ENCODE peak calls at places on chromosomes 2 and 18, in six cellular contexts. P is K562, T is GM12878, R is H1, H is HepG2, Y is GM12892. M is an unnamed sample.

GRCh38 chr2:31785876-31786275 is 205.1 kb upstream of the SRD5A2 start:
- DNase-seq in H (no peak), Y (no peak), T (peak), R (no peak), P (no peak), M (no peak)

GRCh38 chr18:34695300-34695699 is 14.8 kb upstream of the DTNA start:
- DNase-seq in T (no peak), R (no peak), H (no peak), P (no peak), Y (no peak), M (no peak)

GRCh38 chr2:16249269-16250055 is 309.1 kb downstream of the MYCN start:
- DNase-seq in Y (no peak), H (no peak), R (no peak), T (no peak), P (no peak), M (no peak)

GRCh38 chr2:187567126-187567525 is 12.9 kb upstream of the TFPI start:
- DNase-seq in R (no peak), P (no peak), H (peak), Y (no peak), T (no peak), M (no peak)

GRCh38 chr2:43478423-43479086 is 117.3 kb downstream of the THADA start:
- DNase-seq in P (no peak), Y (no peak), T (no peak), R (no peak), H (no peak), M (no peak)

GRCh38 chr2:143451622-143452021 is 322.4 kb downstream of the ARHGAP15 start:
- DNase-seq in P (peak), T (no peak), R (no peak), Y (no peak), H (no peak), M (no peak)

GRCh38 chr2:118576109-118576855 is 271.2 kb downstream of the EN1 start:
- DNase-seq in Y (no peak), T (no peak), R (no peak), H (no peak), P (no peak), M (no peak)

GRCh38 chr18:48928787-48929186 is 22.0 kb downstream of the SMAD7 start:
- DNase-seq in H (peak), Y (peak), P (no peak), R (no peak), T (peak), M (no peak)

GRCh38 chr2:121095257-121096080 is 189.5 kb downstream of the TFCP2L1 start:
- DNase-seq in H (peak), Y (no peak), P (peak), R (no peak), T (no peak), M (no peak)

GRCh38 chr2:26465981-26466471 is 11.9 kb downstream of the OTOF start:
- DNase-seq in Y (no peak), R (no peak), T (no peak), H (no peak), P (no peak), M (no peak)

DNA sequence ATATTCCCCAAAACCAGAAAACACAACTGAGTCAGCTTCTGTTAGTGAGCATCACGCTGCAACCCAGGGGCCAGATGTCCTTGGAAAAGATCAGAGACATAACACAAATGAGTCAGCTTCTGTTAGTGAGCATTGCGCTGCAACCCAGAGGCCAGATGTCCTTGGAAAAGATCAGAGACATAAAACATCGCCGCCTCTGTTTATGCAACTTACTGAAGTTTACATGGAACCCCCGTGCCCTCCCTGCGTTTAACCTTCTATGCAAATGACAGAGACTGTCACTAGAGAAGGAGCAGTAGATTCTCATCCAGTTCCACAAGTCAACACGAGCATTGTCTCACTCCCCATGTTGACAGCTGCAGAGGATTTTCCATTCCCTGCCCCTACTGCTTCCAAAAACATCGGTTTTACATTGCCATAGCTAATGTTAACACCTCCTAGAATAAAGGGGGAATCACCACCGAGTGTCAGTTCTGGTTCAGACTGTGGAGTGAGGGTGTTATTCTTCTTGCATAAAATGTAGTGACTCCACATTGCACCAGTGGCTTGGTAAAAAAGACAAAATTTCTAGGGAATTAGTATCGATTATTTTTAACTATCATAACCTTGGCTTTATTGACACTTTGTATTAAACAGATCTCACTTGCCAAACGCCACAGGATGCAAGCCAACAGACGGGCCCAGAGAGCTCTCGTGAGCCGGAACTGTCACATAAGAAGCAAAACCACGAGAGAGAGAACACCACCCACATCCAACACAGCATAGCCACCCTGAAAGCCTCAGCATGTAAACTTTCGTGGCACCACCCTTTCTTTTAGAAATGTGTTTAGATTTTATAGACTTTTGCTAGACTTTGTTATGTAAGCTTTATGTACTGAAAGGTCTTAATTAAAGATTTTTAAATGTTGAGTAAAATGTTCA is 87.7 kb downstream of the SH3YL1 start:
- DNase-seq in R (no peak), P (no peak), T (no peak), H (peak), Y (no peak), M (no peak)
- TF ChIP-seq TAF1 in R (no peak), P (no peak), T (no peak), H (no peak), Y (no peak), M (no peak)

GRCh38 chr2:36976065-36976464 is 9.7 kb upstream of the STRN start:
- DNase-seq in P (no peak), R (no peak), T (no peak), H (no peak), Y (no peak), M (no peak)
- TF ChIP-seq POLR2A in P (no peak), R (no peak), T (no peak), H (no peak), Y (no peak), M (no peak)

DNA sequence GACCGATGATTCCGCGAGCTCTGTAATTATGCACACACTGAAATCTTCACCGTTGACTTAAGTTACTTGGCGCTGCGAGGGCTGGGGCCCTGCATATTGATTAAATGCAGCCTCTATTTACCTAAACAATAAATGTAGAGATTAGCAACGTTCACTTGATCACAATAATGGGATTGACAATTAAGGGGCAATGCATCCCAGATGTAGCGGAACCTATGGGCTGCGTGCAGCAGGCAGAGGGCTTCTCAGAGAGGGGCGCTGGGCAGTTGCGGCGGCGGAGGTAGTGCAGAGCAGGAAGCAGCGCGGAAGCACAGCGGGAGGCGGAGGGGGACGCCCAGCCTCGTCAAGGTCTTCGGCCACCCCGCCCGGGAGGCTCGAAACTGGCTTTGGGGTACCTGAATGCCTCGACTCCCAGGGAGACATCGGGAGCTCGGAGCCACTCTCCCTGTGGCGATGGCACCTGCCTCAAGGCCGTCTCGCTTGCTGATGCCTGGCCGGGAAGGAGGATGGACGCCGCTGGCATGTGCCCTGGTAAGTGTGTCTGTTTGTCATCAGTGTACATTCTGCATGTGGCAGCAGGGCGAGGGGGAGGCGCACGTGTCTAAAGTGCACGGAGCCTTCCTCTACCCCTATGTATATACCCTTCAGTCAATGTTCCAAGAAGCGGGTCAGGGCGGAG is 7.7 kb upstream of the SP9 start:
- DNase-seq in H (no peak), Y (no peak), P (no peak), R (no peak), T (no peak), M (no peak)
- TF ChIP-seq TAF1 in H (no peak), Y (no peak), P (no peak), R (no peak), T (no peak), M (no peak)

GRCh38 chr2:54805255-54805654 is 81.8 kb downstream of the EML6 start:
- DNase-seq in H (no peak), P (no peak), T (no peak), R (no peak), Y (no peak), M (no peak)
- TF ChIP-seq POLR2A in H (no peak), P (no peak), T (no peak), R (no peak), Y (no peak), M (no peak)

GRCh38 chr2:204655101-204655500 is 109.8 kb downstream of the PARD3B start:
- DNase-seq in R (no peak), Y (no peak), P (no peak), T (no peak), H (no peak), M (no peak)
- TF ChIP-seq TAF1 in R (no peak), Y (no peak), P (no peak), T (no peak), H (no peak), M (no peak)

M was measured in GM12891.